ENCODE peak calls at places on chromosome 22, in ten cellular contexts. H, E, Y, N, O, U, Z, R, G and P are unnamed samples.

GRCh38 chr22:33909075-33909458 is 11.2 kb downstream of the LARGE1 start:
- DNase-seq in H (no peak), E (peak), Y (peak), N (no peak), O (no peak), U (no peak), Z (peak), R (no peak), G (no peak), P (peak)

GRCh38 chr22:46737105-46737975 is 712 bp downstream of the CERK start:
- DNase-seq in H (no peak), E (peak), Y (peak), N (peak), O (no peak), U (peak), Z (no peak), R (no peak), G (no peak), P (no peak)

GRCh38 chr22:36765943-36766450 is 9.9 kb downstream of the IFT27 start:
- DNase-seq in H (peak), E (peak), Y (no peak), N (no peak), O (peak), U (no peak), Z (no peak), R (no peak), G (no peak), P (no peak)

GRCh38 chr22:35733036-35733435 is 15.4 kb downstream of the APOL5 start:
- DNase-seq in H (no peak), E (no peak), Y (no peak), N (no peak), O (no peak), U (no peak), Z (no peak), R (no peak), G (no peak), P (no peak)

GRCh38 chr22:41762980-41763779 is 37.3 kb upstream of the CCDC134 start:
- DNase-seq in H (no peak), E (peak), Y (peak), N (peak), O (no peak), U (peak), Z (no peak), R (peak), G (peak), P (no peak)

GRCh38 chr22:20179455-20180244 is 28.8 kb upstream of the CCDC188 start:
- DNase-seq in H (no peak), E (no peak), Y (no peak), N (no peak), O (no peak), U (no peak), Z (no peak), R (no peak), G (no peak), P (no peak)

GRCh38 chr22:37014835-37015586 is 4.2 kb downstream of the TST start:
- DNase-seq in H (no peak), E (peak), Y (no peak), N (no peak), O (peak), U (no peak), Z (no peak), R (no peak), G (no peak), P (no peak)

GRCh38 chr22:19175602-19176174 is 2.8 kb downstream of the SLC25A1 start:
- DNase-seq in H (no peak), E (no peak), Y (no peak), N (no peak), O (no peak), U (no peak), Z (no peak), R (no peak), G (no peak), P (no peak)

GRCh38 chr22:44627521-44628139 is 74.4 kb upstream of the PRR5 start:
- DNase-seq in H (no peak), E (no peak), Y (no peak), N (no peak), O (peak), U (no peak), Z (no peak), R (no peak), G (no peak), P (no peak)

DNA sequence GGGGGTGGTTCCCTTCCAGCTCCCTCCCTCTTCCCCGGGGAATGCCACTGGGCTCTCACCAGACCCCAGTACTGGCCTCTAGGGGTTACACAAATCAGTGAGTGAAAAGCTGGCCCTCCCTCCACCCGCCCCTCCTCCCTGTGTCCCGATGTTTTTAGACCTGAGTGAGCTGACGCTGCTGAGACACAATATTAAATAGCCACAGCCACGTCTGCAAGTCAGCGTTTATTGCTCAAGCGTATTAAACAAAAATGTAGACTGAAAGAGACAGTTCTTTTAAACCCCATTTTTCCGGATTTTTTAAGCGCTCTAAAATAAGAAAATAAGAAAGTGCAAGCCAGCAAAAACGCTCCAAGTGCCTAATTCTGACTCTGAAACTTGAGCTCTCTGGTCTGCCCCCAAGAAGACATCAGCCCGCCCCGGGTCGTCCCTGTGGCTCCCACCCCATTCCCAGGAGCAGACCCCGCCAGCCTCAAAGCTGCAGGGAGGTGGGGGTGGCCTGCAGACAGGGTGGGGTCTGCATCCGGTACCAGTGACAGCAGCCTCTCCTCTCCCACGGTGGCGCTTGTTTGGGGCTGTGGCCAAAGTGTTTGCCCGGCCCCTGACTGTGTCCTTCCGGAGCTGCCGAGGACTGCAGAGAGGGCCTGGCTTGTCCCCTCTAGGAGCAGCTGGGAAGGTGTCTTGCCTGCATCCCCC is 1.2 kb upstream of the TTLL8 start:
- DNase-seq in H (peak), E (peak), Y (peak), N (no peak), O (peak), U (peak), Z (no peak), R (no peak), G (no peak), P (no peak)
- TF ChIP-seq CTCF in H (no peak), E (peak), Y (peak), N (no peak), O (no peak), U (peak), Z (no peak), R (no peak), G (no peak), P (no peak)

GRCh38 chr22:31733580-31734079 is 16.3 kb downstream of the PRR14L start:
- DNase-seq in H (no peak), E (no peak), Y (no peak), N (no peak), O (no peak), U (no peak), Z (no peak), R (no peak), G (no peak), P (no peak)

GRCh38 chr22:31734512-31734911 is 15.4 kb downstream of the PRR14L start:
- DNase-seq in H (no peak), E (peak), Y (peak), N (no peak), O (no peak), U (no peak), Z (no peak), R (no peak), G (no peak), P (peak)

GRCh38 chr22:31730344-31730711 is 19.6 kb downstream of the PRR14L start:
- DNase-seq in H (no peak), E (no peak), Y (no peak), N (no peak), O (no peak), U (no peak), Z (no peak), R (no peak), G (no peak), P (no peak)

GRCh38 chr22:31728857-31729256 is 21.1 kb downstream of the PRR14L start:
- DNase-seq in H (no peak), E (no peak), Y (no peak), N (no peak), O (no peak), U (no peak), Z (no peak), R (no peak), G (no peak), P (no peak)

DNA sequence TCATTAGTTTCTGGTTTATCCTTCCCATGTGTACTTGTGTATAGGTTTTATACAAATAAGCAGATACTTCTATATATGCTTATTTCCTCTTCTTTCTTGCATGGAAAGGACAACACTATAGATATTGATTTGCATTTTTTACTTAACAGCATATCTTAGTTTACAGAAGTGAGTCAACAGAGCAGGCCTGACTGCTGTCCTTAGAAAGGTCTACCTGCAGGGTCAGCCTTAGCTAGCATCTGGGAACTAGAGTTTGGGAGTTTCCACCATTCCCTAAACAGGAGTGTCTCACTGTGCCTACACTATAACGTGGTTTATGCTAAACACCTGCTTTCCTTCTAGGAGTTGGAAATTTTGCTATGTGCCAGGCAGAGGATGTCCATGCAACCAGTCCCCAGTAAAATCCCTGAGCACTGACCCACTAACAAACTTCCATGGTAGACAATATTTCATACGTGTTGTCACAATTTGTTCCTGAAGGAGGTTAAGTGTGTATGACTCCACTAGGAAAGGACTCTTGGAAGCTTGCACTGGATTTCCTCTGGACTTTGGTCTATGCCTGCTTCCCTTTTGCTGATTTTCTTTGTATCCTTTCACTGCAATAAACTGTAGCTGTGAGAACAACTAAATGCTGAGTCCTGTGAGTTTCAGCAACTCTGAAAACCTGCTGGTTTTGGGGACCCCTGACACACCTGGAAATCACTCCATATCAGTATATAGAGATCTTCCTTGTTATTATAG is 17.7 kb downstream of the PRR14L start:
- DNase-seq in H (no peak), E (no peak), Y (no peak), N (no peak), O (no peak), U (no peak), Z (no peak), R (peak), G (no peak), P (no peak)
- TF ChIP-seq CTCF in H (no peak), E (no peak), Y (no peak), N (no peak), O (no peak), U (no peak), Z (no peak), R (no peak), G (no peak), P (no peak)

GRCh38 chr22:22239311-22239939 is 5.2 kb upstream of the VPREB1 start:
- DNase-seq in H (no peak), E (no peak), Y (no peak), N (no peak), O (no peak), U (no peak), Z (no peak), R (no peak), G (no peak), P (no peak)
- TF ChIP-seq CTCF in H (no peak), E (no peak), Y (no peak), N (no peak), O (no peak), U (no peak), Z (no peak), R (no peak), G (no peak), P (no peak)

DNA sequence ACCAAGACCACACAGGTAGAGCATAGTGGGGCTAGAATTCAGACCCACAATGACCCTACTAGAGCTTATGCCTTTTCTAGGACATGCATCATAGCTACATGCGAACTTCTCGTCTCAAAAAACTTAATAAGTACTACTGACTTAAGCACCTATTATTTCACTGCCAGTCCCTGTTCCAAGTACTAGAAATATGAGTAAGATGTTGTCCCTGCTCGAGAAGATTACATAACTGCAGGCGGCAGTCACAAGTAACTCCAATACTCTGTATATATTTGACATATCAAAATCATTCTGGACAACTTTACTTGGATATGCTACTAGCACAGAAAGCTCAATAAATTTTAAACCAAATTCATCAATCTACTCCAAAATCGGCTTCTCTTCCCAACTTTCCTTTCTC is 235.0 kb downstream of the TTC28 start:
- DNase-seq in H (no peak), E (no peak), Y (no peak), N (no peak), O (no peak), U (no peak), Z (no peak), R (no peak), G (no peak), P (no peak)
- TF ChIP-seq CTCF in H (no peak), E (no peak), Y (no peak), N (no peak), O (no peak), U (no peak), Z (no peak), R (no peak), G (no peak), P (no peak)

GRCh38 chr22:43226368-43226979 is 39.5 kb upstream of the TTLL12 start:
- DNase-seq in H (no peak), E (peak), Y (peak), N (no peak), O (no peak), U (no peak), Z (no peak), R (no peak), G (no peak), P (no peak)

GRCh38 chr22:43230571-43230970 is 43.6 kb upstream of the TTLL12 start:
- DNase-seq in H (no peak), E (no peak), Y (no peak), N (no peak), O (no peak), U (no peak), Z (no peak), R (no peak), G (no peak), P (no peak)

GRCh38 chr22:43227231-43227630 is 40.3 kb upstream of the TTLL12 start:
- DNase-seq in H (no peak), E (no peak), Y (no peak), N (no peak), O (no peak), U (peak), Z (no peak), R (no peak), G (no peak), P (no peak)

GRCh38 chr22:43228863-43229262 is 41.9 kb upstream of the TTLL12 start:
- DNase-seq in H (no peak), E (no peak), Y (no peak), N (no peak), O (no peak), U (no peak), Z (no peak), R (no peak), G (no peak), P (no peak)

DNA sequence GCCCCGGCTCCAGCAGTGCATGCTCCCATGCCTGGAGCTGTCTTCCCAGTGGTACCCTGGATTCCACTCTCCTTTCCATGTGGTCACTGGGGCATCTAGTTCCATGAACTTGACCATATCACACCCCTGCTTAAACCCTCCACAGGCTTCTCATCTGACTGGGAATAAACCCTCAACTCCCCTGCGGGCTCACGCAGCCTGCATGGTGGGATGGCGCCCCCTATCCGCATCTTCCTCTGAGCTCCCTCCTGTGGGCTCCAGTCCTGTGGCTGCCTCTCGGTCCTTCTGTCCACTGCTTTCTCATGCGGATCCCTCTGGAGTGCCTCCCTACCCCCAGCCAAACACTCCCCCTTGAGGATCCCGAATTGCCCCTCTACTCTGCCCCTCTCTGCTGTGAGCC is 41.4 kb upstream of the TTLL12 start:
- DNase-seq in H (no peak), E (peak), Y (peak), N (peak), O (no peak), U (peak), Z (peak), R (peak), G (peak), P (no peak)
- TF ChIP-seq CTCF in H (no peak), E (peak), Y (peak), N (no peak), O (no peak), U (peak), Z (peak), R (no peak), G (peak), P (peak)

DNA sequence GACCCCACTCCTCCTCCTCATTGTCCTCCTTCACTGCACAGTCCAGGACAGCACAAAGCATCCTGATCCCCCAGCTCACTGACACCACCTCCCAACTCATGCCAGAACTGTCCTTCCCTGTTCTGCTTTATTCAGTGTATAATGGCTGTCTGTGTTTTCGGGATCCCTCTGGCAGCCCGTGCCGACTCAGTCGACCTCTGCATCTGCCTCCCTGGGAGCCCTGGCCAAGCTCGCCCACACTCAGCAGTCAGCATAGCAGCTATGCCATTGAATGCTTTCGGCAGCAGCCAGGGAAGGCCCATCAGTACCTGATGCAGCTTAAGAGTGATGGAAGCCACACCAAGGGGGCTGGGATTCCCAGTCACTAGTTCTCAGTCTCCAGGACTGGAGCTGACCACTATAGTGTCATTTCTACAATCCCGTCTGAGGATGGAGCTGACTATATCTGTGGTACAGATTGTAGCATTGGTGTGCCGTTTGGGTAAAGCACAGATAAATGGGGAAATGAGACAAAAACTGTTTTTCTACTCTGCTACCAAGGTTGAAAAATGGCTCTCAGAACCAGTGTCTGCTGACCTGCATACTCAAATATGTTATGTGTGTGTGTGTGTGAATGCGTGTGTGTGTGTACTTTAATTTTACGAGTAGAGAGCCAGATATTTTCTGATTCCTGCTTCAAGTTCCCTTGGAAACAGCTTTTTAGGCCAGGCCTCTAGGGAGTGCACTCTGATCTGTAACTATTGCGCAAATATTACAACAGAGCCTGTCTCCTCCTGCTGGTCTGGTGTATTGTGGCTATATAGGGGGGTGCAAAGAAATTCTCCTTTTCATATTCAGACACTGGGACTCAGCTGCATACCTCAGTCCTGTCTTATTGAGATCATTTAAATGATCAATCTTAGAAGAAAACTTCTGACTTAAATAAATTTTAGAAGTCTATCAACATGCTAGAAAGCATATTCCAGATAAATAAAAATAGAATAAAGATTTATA is 78.8 kb upstream of the TOP3B start:
- DNase-seq in H (no peak), E (peak), Y (peak), N (peak), O (no peak), U (peak), Z (peak), R (no peak), G (peak), P (no peak)
- TF ChIP-seq CTCF in H (no peak), E (peak), Y (peak), N (no peak), O (no peak), U (peak), Z (peak), R (no peak), G (peak), P (peak)

GRCh38 chr22:22550789-22551434 is 8.2 kb downstream of the PRAME start:
- DNase-seq in H (no peak), E (no peak), Y (no peak), N (no peak), O (no peak), U (no peak), Z (no peak), R (no peak), G (no peak), P (no peak)

GRCh38 chr22:22554324-22555284 is 4.5 kb downstream of the PRAME start:
- DNase-seq in H (no peak), E (no peak), Y (peak), N (no peak), O (no peak), U (no peak), Z (no peak), R (no peak), G (no peak), P (no peak)

GRCh38 chr22:22553141-22553540 is 5.9 kb downstream of the PRAME start:
- DNase-seq in H (no peak), E (no peak), Y (no peak), N (no peak), O (no peak), U (no peak), Z (no peak), R (no peak), G (no peak), P (no peak)

GRCh38 chr22:22553735-22554134 is 5.3 kb downstream of the PRAME start:
- DNase-seq in H (no peak), E (no peak), Y (no peak), N (no peak), O (no peak), U (no peak), Z (no peak), R (no peak), G (no peak), P (no peak)

DNA sequence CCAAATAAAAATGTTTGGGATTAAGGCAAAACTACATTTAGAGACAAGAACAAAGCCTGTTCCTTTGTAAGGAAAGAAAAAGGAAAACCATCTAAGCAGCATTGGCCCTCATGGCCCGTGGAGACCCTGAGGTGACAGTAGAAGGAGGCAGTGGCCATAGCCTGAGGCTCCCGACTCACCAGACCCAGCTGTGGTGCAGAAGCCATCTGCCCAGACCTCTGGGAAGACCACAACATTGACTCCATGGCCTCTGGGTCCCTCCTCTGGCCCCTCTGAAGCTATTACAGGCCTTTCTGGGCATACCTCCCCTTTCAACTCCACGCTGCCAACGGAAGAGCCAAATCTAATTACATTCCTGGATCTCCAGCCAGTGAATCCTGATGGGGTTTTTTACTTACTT is 6.4 kb downstream of the PRAME start:
- DNase-seq in H (no peak), E (peak), Y (peak), N (no peak), O (no peak), U (no peak), Z (no peak), R (no peak), G (no peak), P (no peak)
- TF ChIP-seq CTCF in H (no peak), E (no peak), Y (no peak), N (no peak), O (no peak), U (no peak), Z (no peak), R (no peak), G (peak), P (no peak)

GRCh38 chr22:38504731-38505594 is 1.1 kb downstream of the DDX17 start:
- DNase-seq in H (no peak), E (peak), Y (peak), N (peak), O (peak), U (peak), Z (peak), R (peak), G (no peak), P (no peak)
- TF ChIP-seq CTCF in H (no peak), E (no peak), Y (no peak), N (no peak), O (no peak), U (no peak), Z (no peak), R (no peak), G (no peak), P (no peak)